ENCODE peak calls at places on chromosomes 3 and 15, in seven cellular contexts. R is mammary epithelial cell, G is WTC11, U is H9, Y is thyroid gland, P is stomach, S is adrenal gland. W is an unnamed sample.

GRCh38 chr15:85579957-85580694 is 199.7 kb downstream of the AKAP13 start:
- DNase-seq in R (no peak), G (no peak), U (no peak), Y (no peak), P (peak; percentile 60), S (peak; percentile 39), W (no peak)

GRCh38 chr3:177295116-177295515 is 97.8 kb upstream of the TBL1XR1 start:
- DNase-seq in R (peak; percentile 62), G (no peak), U (no peak), Y (no peak), P (no peak), S (no peak), W (peak; percentile 96)

GRCh38 chr3:133490468-133491351 is 82.8 kb upstream of the CDV3 start:
- DNase-seq in R (peak; percentile 9), G (no peak), U (no peak), Y (no peak), P (no peak), S (no peak), W (no peak)

GRCh38 chr3:181703701-181704420 is 7.9 kb upstream of the SOX2 start:
- DNase-seq in R (no peak), G (no peak), U (peak; percentile 56), Y (no peak), P (peak; percentile 43), S (no peak), W (no peak)

GRCh38 chr15:82919231-82919886 is 33.2 kb downstream of the HOMER2 start:
- DNase-seq in R (peak; percentile 81), G (no peak), U (no peak), Y (peak; percentile 94), P (peak; percentile 91), S (peak; percentile 91), W (peak; percentile 33)

GRCh38 chr3:72630614-72631344 is 217.5 kb downstream of the SHQ1 start:
- DNase-seq in R (no peak), G (no peak), U (no peak), Y (peak; percentile 46), P (no peak), S (no peak), W (no peak)

GRCh38 chr15:99143655-99144610 is 39.1 kb downstream of the SYNM start:
- DNase-seq in R (peak; percentile 50), G (no peak), U (peak; percentile 18), Y (peak; percentile 56), P (peak; percentile 39), S (peak; percentile 72), W (no peak)

GRCh38 chr3:15007681-15008141 is 57.4 kb downstream of the MRPS25 start:
- DNase-seq in R (peak; percentile 9), G (no peak), U (no peak), Y (no peak), P (no peak), S (peak; percentile 58), W (no peak)

GRCh38 chr15:96359772-96360498 is 29.4 kb downstream of the NR2F2 start:
- DNase-seq in R (no peak), G (no peak), U (peak; percentile 53), Y (no peak), P (peak; percentile 67), S (peak; percentile 63), W (no peak)

GRCh38 chr3:164221297-164221696 is 857.0 kb downstream of the SI start:
- DNase-seq in R (no peak), G (no peak), U (no peak), Y (no peak), P (no peak), S (no peak), W (no peak)

GRCh38 chr3:10883478-10884234 is 67.6 kb downstream of the SLC6A11 start:
- DNase-seq in R (peak; percentile 43), G (peak; percentile 48), U (peak; percentile 38), Y (no peak), P (no peak), S (no peak), W (no peak)

GRCh38 chr15:90603893-90604292 is 74.2 kb downstream of the CRTC3 start:
- DNase-seq in R (no peak), G (no peak), U (no peak), Y (peak; percentile 35), P (peak; percentile 41), S (peak; percentile 40), W (no peak)
- TF ChIP-seq CTCF in R (peak; percentile 60), G (peak; percentile 32), U (peak; percentile 69), Y (peak; percentile 7), P (no peak), S (peak; percentile 22), W (no peak)

DNA sequence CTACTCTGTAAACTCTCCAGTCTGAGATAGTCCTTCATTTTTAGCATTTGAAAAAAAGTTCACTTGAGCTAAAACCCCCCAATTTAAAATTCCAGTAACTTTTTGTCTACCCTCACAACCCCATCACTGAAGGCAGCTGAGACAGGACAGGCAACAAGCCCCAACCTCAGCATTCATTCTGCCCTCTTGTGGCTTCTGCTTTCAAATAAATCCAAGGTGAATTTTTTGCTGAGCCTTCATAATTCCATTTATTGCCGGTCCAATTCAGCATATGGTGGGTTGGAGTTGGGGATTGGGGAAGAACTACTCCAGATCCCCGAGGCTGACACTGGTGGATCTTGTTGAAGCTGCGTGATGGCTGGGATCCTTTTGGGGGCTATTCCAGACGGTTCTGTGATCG is 88.4 kb upstream of the THRB start:
- DNase-seq in R (no peak), G (no peak), U (no peak), Y (peak; percentile 3), P (no peak), S (peak; percentile 17), W (no peak)
- TF ChIP-seq CTCF in R (peak; percentile 60), G (no peak), U (peak; percentile 53), Y (no peak), P (no peak), S (peak; percentile 25), W (peak; percentile 36)

DNA sequence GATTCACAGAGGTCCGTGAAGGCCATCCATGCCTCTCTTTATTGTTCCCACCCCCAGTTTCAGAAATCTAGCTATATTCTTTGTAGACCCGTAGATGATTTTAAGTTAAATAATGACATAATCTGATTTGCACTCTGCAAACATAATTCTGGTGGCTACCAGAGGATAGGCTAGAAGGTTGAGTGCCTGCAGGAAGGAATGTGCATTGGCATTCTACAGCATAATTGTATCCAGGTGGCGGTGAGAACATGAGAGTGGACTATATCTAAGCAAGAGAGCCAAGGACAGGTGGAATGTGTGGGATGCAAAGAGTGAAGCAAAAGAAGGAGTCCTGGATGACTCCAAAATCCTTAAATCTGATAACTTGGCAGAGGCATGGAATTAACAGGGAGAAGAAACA is 298.5 kb upstream of the MME start:
- DNase-seq in R (no peak), G (no peak), U (no peak), Y (no peak), P (no peak), S (no peak), W (no peak)
- TF ChIP-seq CTCF in R (no peak), G (no peak), U (peak; percentile 31), Y (no peak), P (no peak), S (no peak), W (peak; percentile 22)

GRCh38 chr15:79883579-79884203 is 13.1 kb downstream of the MTHFS start:
- DNase-seq in R (no peak), G (no peak), U (no peak), Y (no peak), P (no peak), S (no peak), W (no peak)

GRCh38 chr15:79887054-79887453 is 9.8 kb downstream of the MTHFS start:
- DNase-seq in R (no peak), G (no peak), U (no peak), Y (no peak), P (no peak), S (no peak), W (no peak)

GRCh38 chr15:79886119-79886518 is 10.7 kb downstream of the MTHFS start:
- DNase-seq in R (no peak), G (no peak), U (no peak), Y (no peak), P (no peak), S (no peak), W (no peak)

GRCh38 chr15:79881668-79882067 is 15.1 kb downstream of the MTHFS start:
- DNase-seq in R (no peak), G (no peak), U (no peak), Y (no peak), P (no peak), S (no peak), W (no peak)

DNA sequence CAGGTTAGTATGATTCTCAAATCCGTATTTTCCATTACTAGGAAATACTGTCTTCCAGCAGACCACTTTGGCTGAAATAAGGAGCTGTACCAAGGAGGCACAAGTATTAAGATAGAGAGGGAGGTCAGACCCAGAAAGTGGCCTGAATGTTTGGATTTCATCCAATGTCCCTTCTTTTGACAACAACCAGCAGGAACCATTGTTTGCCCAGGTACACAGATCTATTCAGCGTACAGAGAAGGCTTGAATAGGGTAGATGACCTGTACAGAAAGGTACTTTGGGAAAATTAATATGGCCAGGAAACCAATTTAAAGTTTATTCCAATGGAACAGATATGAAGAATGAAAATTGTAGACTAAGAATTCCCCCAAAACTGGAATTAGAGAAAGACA is 12.6 kb downstream of the MTHFS start:
- DNase-seq in R (no peak), G (no peak), U (no peak), Y (no peak), P (no peak), S (no peak), W (no peak)
- TF ChIP-seq CTCF in R (no peak), G (no peak), U (no peak), Y (no peak), P (no peak), S (no peak), W (no peak)

GRCh38 chr15:65981837-65982696 is 112.8 kb downstream of the RAB11A start:
- DNase-seq in R (peak; percentile 32), G (peak; percentile 88), U (peak; percentile 93), Y (peak; percentile 48), P (peak; percentile 64), S (no peak), W (peak; percentile 51)
- TF ChIP-seq CTCF in R (no peak), G (no peak), U (peak; percentile 70), Y (no peak), P (no peak), S (no peak), W (no peak)

DNA sequence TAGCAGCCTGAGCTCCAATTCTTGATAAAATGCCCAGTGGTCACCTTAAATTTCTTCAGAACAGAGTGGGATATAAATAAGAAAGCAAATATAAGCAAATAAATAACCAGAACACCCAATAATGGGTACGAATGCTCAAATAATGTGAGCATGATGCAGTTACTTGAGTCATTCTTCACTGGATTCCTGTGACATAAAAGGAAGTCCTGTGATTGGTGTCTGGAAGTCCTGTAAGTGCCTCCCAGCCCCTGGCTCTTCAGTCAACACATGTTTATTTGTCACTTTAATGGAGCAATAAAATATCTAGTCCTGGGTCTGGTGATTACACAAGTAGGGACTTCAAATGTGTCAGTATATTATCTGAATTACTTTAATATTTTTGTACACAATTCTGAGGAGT is 30.4 kb downstream of the TMEM212 start:
- DNase-seq in R (no peak), G (no peak), U (no peak), Y (no peak), P (no peak), S (no peak), W (no peak)
- TF ChIP-seq CTCF in R (no peak), G (no peak), U (no peak), Y (no peak), P (no peak), S (no peak), W (no peak)

DNA sequence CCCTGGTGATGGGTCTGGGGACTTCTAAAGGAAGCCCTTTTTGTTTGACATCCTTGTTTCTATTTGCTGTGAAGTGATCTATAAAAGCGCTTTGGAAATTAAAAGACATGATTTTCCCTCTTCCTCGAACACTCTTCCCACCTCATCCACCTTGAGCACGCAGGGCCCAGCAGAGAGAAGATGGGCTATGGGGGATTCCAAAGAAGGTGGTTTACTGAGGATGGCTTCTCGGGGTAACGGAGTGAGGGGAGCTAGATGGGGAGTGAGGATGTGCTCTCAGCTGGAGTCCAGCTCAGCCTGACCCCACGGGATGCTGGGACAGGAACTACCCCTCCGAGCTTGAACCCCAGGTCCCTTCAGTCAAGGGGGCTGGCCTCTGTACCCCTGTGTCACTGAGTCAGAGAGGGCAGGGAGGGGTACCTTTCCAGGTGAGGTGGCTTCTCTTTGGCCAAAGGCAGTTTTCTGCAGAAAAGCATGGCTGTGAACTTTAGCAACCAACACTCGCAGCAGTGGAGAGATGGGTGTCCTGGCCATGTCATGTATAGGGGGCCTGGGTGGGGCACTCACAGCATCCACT is 180.7 kb upstream of the SMAD3 start:
- DNase-seq in R (no peak), G (no peak), U (no peak), Y (no peak), P (no peak), S (no peak), W (no peak)
- TF ChIP-seq CTCF in R (no peak), G (no peak), U (no peak), Y (no peak), P (no peak), S (no peak), W (no peak)